ENCODE peak calls at places on chromosomes 11 and 22, in six cellular contexts. C is HCT116, X is K562, M is SK-N-SH, N is HepG2, E is H1. F is an unnamed sample.

GRCh38 chr11:84273541-84273940 is 987.4 kb upstream of the CCDC90B start:
- DNase-seq in M (no peak), N (no peak), C (no peak), X (no peak), E (no peak), F (no peak)

GRCh38 chr22:45164217-45165123 is 745 bp downstream of the NUP50 start:
- DNase-seq in C (no peak), M (peak), X (peak), N (no peak), E (peak), F (no peak)

GRCh38 chr11:9849384-9849783 is 185.5 kb downstream of the SWAP70 start:
- DNase-seq in C (no peak), M (no peak), N (no peak), E (no peak), X (no peak), F (no peak)

GRCh38 chr11:86799680-86800075 is 664 bp upstream of the PRSS23 start:
- DNase-seq in C (no peak), M (peak), E (no peak), N (no peak), X (no peak), F (no peak)

GRCh38 chr11:61065955-61066638 is 36.2 kb upstream of the CD5 start:
- DNase-seq in E (no peak), X (no peak), N (no peak), C (no peak), M (no peak), F (no peak)

GRCh38 chr11:12552677-12553076 is 121.5 kb upstream of the TEAD1 start:
- DNase-seq in X (no peak), N (no peak), E (no peak), M (no peak), C (no peak), F (no peak)

GRCh38 chr11:70073881-70074371 is 4.2 kb upstream of the ANO1 start:
- DNase-seq in E (no peak), M (no peak), X (no peak), C (no peak), N (no peak), F (no peak)

GRCh38 chr11:44430140-44430539 is 120.2 kb upstream of the ALX4 start:
- DNase-seq in E (no peak), N (no peak), X (no peak), M (no peak), C (no peak), F (no peak)

GRCh38 chr22:48920776-48921241 is 906.9 kb downstream of the BRD1 start:
- DNase-seq in E (peak), N (no peak), X (no peak), C (no peak), M (no peak), F (no peak)

GRCh38 chr11:70908223-70908622 is 344.2 kb downstream of the SHANK2 start:
- DNase-seq in E (no peak), X (no peak), M (no peak), C (no peak), N (no peak), F (no peak)

GRCh38 chr11:65880844-65881421 is 1.3 kb downstream of the CTSW start:
- DNase-seq in C (no peak), E (no peak), M (no peak), X (no peak), N (no peak), F (no peak)

GRCh38 chr11:128472128-128473110 is 114.9 kb downstream of the ETS1 start:
- DNase-seq in E (no peak), N (peak), M (no peak), C (no peak), X (no peak), F (no peak)

GRCh38 chr11:71255323-71255722 is 2.9 kb upstream of the SHANK2 start:
- DNase-seq in X (no peak), M (no peak), C (no peak), E (no peak), N (no peak), F (peak)

GRCh38 chr11:64558869-64559268 is 32.2 kb upstream of the SLC22A12 start:
- DNase-seq in C (no peak), E (no peak), M (no peak), N (no peak), X (no peak), F (no peak)

GRCh38 chr11:41446107-41446506 is 13.3 kb downstream of the LRRC4C start:
- DNase-seq in E (no peak), N (no peak), C (no peak), X (no peak), M (no peak), F (no peak)

GRCh38 chr22:22763512-22763911 is 119.1 kb downstream of the GGTLC2 start:
- DNase-seq in E (peak), C (no peak), M (no peak), N (no peak), X (no peak), F (no peak)

GRCh38 chr11:196786-197731 is 4.2 kb downstream of the SCGB1C1 start:
- DNase-seq in N (no peak), M (no peak), X (no peak), E (peak), C (no peak), F (no peak)

GRCh38 chr11:133967599-133968238 is 11.0 kb upstream of the IGSF9B start:
- DNase-seq in C (no peak), M (no peak), N (no peak), E (no peak), X (no peak), F (no peak)

GRCh38 chr11:104830080-104830479 is 68.2 kb downstream of the CASP12 start:
- DNase-seq in M (no peak), X (no peak), C (peak), E (no peak), N (no peak), F (no peak)

GRCh38 chr11:9254416-9254815 is 10.7 kb downstream of the DENND5A start:
- DNase-seq in M (no peak), N (no peak), X (no peak), C (no peak), E (no peak), F (no peak)

GRCh38 chr11:20022363-20023081 is 137.8 kb downstream of the DBX1 start:
- DNase-seq in N (peak), X (no peak), E (peak), C (no peak), M (no peak), F (no peak)

GRCh38 chr11:134244593-134244992 is 8.6 kb downstream of the THYN1 start:
- DNase-seq in E (no peak), C (no peak), M (peak), X (no peak), N (peak), F (peak)

GRCh38 chr11:71144010-71144409 is 108.4 kb downstream of the SHANK2 start:
- DNase-seq in N (no peak), X (peak), E (no peak), M (no peak), C (no peak), F (no peak)

GRCh38 chr11:58577441-58578135 is 1.3 kb upstream of the ZFP91 start:
- DNase-seq in N (peak), E (peak), C (no peak), M (no peak), X (no peak), F (no peak)

GRCh38 chr22:32203181-32204105 is 1.4 kb downstream of the RFPL2 start:
- DNase-seq in M (peak), N (no peak), E (peak), X (no peak), C (no peak), F (no peak)

GRCh38 chr11:75859614-75860013 is 44.6 kb downstream of the UVRAG start:
- DNase-seq in N (no peak), E (no peak), M (no peak), X (no peak), C (no peak), F (no peak)

GRCh38 chr11:68369756-68370155 is 57.4 kb downstream of the LRP5 start:
- DNase-seq in M (no peak), N (no peak), C (no peak), E (no peak), X (no peak), F (no peak)

GRCh38 chr11:65695459-65696241 is 16.4 kb upstream of the KAT5 start:
- DNase-seq in M (no peak), X (no peak), E (no peak), N (peak), C (peak), F (no peak)

GRCh38 chr11:128394436-128395089 is 192.8 kb downstream of the ETS1 start:
- DNase-seq in M (peak), N (no peak), E (no peak), X (no peak), C (no peak), F (no peak)

GRCh38 chr11:116558504-116559252 is 214.1 kb downstream of the BUD13 start:
- DNase-seq in X (no peak), C (no peak), N (no peak), E (no peak), M (no peak), F (no peak)

GRCh38 chr11:116556483-116556882 is 216.3 kb downstream of the BUD13 start:
- DNase-seq in X (no peak), N (no peak), C (no peak), E (no peak), M (no peak), F (no peak)

GRCh38 chr11:116553482-116553881 is 219.3 kb downstream of the BUD13 start:
- DNase-seq in C (no peak), E (no peak), N (no peak), X (no peak), M (no peak), F (no peak)

GRCh38 chr11:116563028-116563712 is 209.6 kb downstream of the BUD13 start:
- DNase-seq in M (no peak), E (no peak), C (no peak), N (peak), X (peak), F (peak)

GRCh38 chr11:116557261-116557660 is 215.5 kb downstream of the BUD13 start:
- DNase-seq in M (peak), N (no peak), C (no peak), X (no peak), E (no peak), F (no peak)
- TF ChIP-seq JUND in M (no peak), N (no peak), C (no peak), X (no peak), E (no peak), F (no peak)

DNA sequence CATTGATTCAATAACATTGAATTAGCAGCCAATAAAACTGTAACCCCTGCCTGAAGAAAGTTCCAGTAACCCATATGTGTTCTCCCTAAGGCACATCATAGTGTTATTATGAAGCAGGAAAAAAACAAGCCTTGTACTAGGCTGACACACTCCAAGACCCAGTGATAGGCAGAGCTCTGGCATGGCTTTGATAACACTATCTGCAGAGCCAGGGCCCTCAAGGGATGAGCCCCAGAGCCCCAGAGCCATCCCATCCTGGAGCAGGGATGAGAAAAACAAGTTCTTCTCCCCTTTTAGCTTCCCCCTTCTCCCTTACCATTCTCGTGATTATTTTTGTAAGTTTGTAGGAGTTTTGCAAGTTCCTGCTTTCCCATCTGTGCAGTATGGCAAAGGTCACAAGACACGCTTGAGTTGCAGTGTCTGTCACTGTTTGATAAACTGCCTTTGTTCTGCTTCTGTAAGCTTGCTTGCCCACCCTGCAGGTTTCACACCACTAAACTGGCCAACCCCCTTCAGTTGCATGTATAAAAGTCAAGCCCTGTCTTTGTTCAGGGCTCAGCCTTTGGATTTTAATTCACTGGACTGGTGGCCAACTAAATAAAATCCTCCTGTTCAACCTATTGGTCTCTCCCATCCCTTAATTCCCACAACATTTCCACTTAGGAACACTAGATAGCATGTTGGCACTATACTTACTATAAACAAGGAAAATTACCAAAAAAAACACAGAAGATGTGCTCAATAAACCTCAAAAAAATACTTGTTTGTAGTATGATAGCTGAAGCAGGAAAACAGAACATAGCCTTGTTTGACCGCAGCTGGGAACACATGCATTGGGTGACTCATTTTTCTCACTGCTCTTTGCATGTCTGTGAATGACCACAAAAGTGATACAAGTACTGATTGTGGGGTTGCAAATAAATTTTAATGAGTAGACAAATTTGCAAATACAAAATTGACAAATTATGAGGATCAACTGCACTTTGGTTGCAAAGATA is 22.5 kb upstream of the GUCY1A2 start:
- DNase-seq in X (no peak), N (no peak), C (no peak), M (no peak), E (no peak), F (no peak)
- TF ChIP-seq JUND in X (no peak), N (no peak), C (no peak), M (peak), E (no peak), F (no peak)

DNA sequence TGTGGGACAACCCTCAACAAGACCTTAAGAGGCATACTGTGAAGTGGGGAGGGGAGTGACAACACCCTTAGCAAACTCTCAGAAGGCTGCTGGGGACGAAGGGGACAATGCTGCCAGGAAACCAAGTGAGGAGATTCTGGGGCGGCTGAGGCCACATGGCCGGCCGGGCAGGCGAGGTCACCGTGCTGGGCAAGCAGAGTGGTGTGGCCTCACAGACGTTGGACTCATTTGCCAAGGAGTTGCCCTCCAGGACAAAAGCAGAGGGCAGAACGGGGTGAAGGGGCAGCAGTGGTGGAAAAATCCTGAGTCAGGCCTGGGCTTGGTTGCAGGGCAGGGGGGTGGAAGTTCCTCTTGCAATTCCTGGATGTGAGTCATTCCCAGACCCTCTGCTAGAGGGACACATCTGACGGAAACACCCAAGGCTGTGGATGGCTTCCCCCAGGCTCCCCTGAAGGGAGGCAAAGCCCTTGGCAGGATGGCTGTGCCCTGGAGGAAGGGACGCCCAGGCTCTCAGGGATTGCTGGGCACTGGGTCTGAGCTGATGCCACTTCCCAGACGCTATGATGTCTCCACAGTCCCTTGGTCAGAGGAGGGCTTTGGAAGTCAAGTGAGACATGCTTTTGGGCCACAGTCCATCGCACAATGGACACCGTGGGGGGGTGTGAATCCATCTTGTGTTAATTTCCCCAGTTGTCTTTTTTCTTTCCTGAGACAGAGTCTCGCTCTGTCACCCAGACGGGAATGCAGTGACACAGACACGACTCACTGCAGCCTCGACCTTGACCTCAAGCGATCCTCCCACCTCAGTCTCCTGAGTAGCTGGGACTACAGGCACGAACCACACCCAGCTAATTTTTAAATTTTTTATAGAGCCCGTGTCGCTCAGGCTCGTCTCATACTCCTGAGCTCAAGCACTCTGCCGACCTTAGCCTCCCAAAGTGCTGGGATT is 16.2 kb upstream of the SHANK3 start:
- DNase-seq in C (no peak), M (peak), E (no peak), N (peak), X (no peak), F (no peak)
- TF ChIP-seq JUND in C (peak), M (peak), E (no peak), N (peak), X (no peak), F (no peak)

DNA sequence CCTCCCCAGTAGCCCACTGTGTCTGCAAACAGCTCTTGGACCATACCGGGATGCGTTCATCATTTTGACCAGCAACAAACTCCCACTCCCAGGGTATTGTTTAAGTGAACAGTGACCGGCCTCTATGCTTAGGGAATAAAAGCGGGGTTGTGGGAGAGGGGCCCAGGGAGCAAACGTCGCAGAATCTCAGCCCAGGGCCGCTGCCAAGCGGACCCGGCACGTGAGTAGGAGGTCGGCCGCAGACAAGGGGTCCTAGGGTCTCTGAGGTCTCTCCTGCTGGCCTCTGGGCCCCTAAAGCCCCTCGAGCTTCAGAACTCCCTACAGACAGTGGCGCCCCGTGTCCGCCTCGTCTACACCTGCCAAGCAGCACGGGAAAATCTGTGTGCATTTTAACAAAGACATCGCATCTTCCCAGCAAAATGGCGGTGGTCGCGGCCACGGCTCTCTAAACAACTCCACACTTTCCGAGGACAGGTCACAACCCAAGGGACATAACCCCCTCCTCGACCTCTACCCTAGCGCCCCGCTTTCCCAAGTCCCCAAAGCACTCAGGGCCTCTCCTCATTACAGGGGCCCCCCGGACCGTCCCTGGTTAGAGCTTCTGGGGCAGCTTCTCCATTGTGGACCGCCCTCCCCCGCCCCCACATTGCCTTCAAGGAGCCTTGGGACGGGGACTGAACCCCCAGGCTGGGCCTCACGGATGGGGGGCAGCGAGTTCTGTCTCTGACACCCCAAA is 3.9 kb upstream of the GCAT start:
- DNase-seq in C (no peak), E (peak), X (no peak), N (no peak), M (no peak), F (no peak)
- TF ChIP-seq JUND in C (no peak), E (no peak), X (no peak), N (no peak), M (no peak), F (no peak)

DNA sequence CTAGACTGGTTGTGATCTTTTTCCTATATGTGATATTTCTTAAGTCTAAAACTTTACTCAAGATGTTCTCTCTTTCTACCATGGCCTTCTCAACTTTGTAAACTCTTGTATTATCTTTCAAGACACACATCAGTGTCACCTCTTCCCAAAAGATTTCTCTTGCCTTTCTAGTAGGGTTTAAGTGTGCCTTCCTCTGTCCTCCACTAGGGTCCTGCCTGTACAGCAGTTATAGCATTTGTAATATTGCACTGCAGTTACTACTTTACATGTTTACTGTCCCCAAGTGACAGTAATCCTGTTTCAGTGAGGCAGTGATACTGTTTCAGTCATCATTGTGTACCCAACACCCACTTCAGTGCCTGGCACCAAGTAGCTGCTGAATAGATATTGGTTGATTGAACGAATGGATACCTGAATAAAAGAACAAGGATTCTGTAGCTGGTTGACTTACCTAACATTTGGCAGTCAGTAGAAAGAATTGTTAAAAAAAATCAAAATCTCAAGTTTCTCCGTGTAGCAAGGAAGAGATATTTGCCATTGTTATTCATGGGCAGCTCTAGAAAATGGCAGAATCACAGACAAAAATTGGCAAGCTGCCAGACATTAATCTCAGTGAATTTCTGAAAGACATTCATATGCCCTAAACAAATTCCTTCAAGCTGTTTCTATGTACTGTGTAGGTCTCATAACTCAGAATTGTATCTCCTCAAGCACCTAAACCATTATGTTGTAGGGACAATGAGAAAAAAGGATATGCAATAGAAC is 79.4 kb downstream of the RBMXL2 start:
- DNase-seq in E (no peak), N (no peak), X (no peak), M (no peak), C (no peak), F (no peak)
- TF ChIP-seq JUND in E (no peak), N (no peak), X (no peak), M (no peak), C (no peak), F (no peak)

GRCh38 chr11:92152245-92152644 is 72.4 kb upstream of the FAT3 start:
- DNase-seq in N (peak), C (no peak), M (peak), X (peak), E (no peak), F (peak)

GRCh38 chr11:92154611-92155010 is 70.0 kb upstream of the FAT3 start:
- DNase-seq in X (no peak), M (no peak), C (no peak), E (no peak), N (no peak), F (no peak)

GRCh38 chr11:92153542-92153941 is 71.1 kb upstream of the FAT3 start:
- DNase-seq in X (no peak), C (no peak), E (no peak), N (no peak), M (no peak), F (no peak)

GRCh38 chr11:92149996-92150395 is 74.6 kb upstream of the FAT3 start:
- DNase-seq in E (no peak), M (no peak), X (no peak), N (no peak), C (no peak), F (peak)
- TF ChIP-seq JUND in E (no peak), M (no peak), X (no peak), N (no peak), C (no peak), F (no peak)

GRCh38 chr22:19503869-19504268 is 20.3 kb downstream of the CLDN5 start:
- DNase-seq in X (peak), E (no peak), M (no peak), C (no peak), N (no peak), F (no peak)
- TF ChIP-seq JUND in X (no peak), E (no peak), M (no peak), C (no peak), N (no peak), F (no peak)

GRCh38 chr22:35379146-35379993 is 1.5 kb upstream of the HMOX1 start:
- DNase-seq in M (no peak), E (no peak), N (peak), X (no peak), C (no peak), F (no peak)
- TF ChIP-seq JUND in M (no peak), E (no peak), N (no peak), X (no peak), C (no peak), F (no peak)

GRCh38 chr11:46294365-46295309 is 17.2 kb downstream of the CREB3L1 start:
- DNase-seq in X (peak), N (no peak), C (no peak), M (peak), E (peak), F (no peak)
- TF ChIP-seq JUND in X (no peak), N (no peak), C (no peak), M (peak), E (no peak), F (no peak)

F was measured in T47D.